ENCODE peak calls at places on chromosomes 1 and 21, in seven cellular contexts. One of them, this sample, is unnamed.

GRCh38 chr1:241706967-241707366 is 54.9 kb downstream of the WDR64 start:
- DNase-seq in CD8-positive, alpha-beta T cell: peak; percentile 58
- DNase-seq in neural progenitor cell: no peak
- DNase-seq in HFF-Myc: no peak
- DNase-seq in fibroblast of villous mesenchyme: no peak
- DNase-seq in tibial artery: no peak
- DNase-seq in lower lobe of right lung: no peak
- DNase-seq in this sample: peak; percentile 65

GRCh38 chr1:218324226-218324580 is 20.9 kb upstream of the TGFB2 start:
- DNase-seq in CD8-positive, alpha-beta T cell: no peak
- DNase-seq in neural progenitor cell: no peak
- DNase-seq in HFF-Myc: no peak
- DNase-seq in fibroblast of villous mesenchyme: no peak
- DNase-seq in tibial artery: no peak
- DNase-seq in lower lobe of right lung: no peak
- DNase-seq in this sample: no peak

GRCh38 chr1:6801998-6802397 is 16.7 kb downstream of the CAMTA1 start:
- DNase-seq in CD8-positive, alpha-beta T cell: no peak
- DNase-seq in neural progenitor cell: no peak
- DNase-seq in HFF-Myc: no peak
- DNase-seq in fibroblast of villous mesenchyme: peak; percentile 60
- DNase-seq in tibial artery: no peak
- DNase-seq in lower lobe of right lung: no peak
- DNase-seq in this sample: no peak

GRCh38 chr1:186985889-186986491 is 157.2 kb downstream of the PLA2G4A start:
- DNase-seq in CD8-positive, alpha-beta T cell: no peak
- DNase-seq in neural progenitor cell: peak; percentile 64
- DNase-seq in HFF-Myc: peak; percentile 49
- DNase-seq in fibroblast of villous mesenchyme: peak; percentile 67
- DNase-seq in tibial artery: no peak
- DNase-seq in lower lobe of right lung: no peak
- DNase-seq in this sample: no peak

GRCh38 chr1:118985611-118986290 is 2.4 kb downstream of the TBX15 start:
- DNase-seq in CD8-positive, alpha-beta T cell: no peak
- DNase-seq in neural progenitor cell: no peak
- DNase-seq in HFF-Myc: no peak
- DNase-seq in fibroblast of villous mesenchyme: no peak
- DNase-seq in tibial artery: peak; percentile 59
- DNase-seq in lower lobe of right lung: no peak
- DNase-seq in this sample: no peak

GRCh38 chr1:202967684-202968281 is 726 bp upstream of the CYB5R1 start:
- DNase-seq in CD8-positive, alpha-beta T cell: no peak
- DNase-seq in neural progenitor cell: peak; percentile 39
- DNase-seq in HFF-Myc: no peak
- DNase-seq in fibroblast of villous mesenchyme: no peak
- DNase-seq in tibial artery: no peak
- DNase-seq in lower lobe of right lung: no peak
- DNase-seq in this sample: peak; percentile 5

GRCh38 chr1:48776400-48777218 is at the start of gene BEND5:
- DNase-seq in CD8-positive, alpha-beta T cell: peak; percentile 72
- DNase-seq in neural progenitor cell: peak; percentile 91
- DNase-seq in HFF-Myc: no peak
- DNase-seq in fibroblast of villous mesenchyme: no peak
- DNase-seq in tibial artery: peak; percentile 31
- DNase-seq in lower lobe of right lung: peak; percentile 61
- DNase-seq in this sample: no peak

GRCh38 chr1:44326821-44327465 is 28.1 kb downstream of the ERI3 start:
- DNase-seq in CD8-positive, alpha-beta T cell: no peak
- DNase-seq in neural progenitor cell: no peak
- DNase-seq in HFF-Myc: no peak
- DNase-seq in fibroblast of villous mesenchyme: no peak
- DNase-seq in tibial artery: no peak
- DNase-seq in lower lobe of right lung: no peak
- DNase-seq in this sample: no peak

GRCh38 chr1:78427506-78427905 is 63.3 kb upstream of the PTGFR start:
- DNase-seq in CD8-positive, alpha-beta T cell: no peak
- DNase-seq in neural progenitor cell: no peak
- DNase-seq in HFF-Myc: no peak
- DNase-seq in fibroblast of villous mesenchyme: no peak
- DNase-seq in tibial artery: no peak
- DNase-seq in lower lobe of right lung: no peak
- DNase-seq in this sample: no peak

GRCh38 chr1:186476306-186477040 is 15.6 kb upstream of the PDC start:
- DNase-seq in CD8-positive, alpha-beta T cell: no peak
- DNase-seq in neural progenitor cell: no peak
- DNase-seq in HFF-Myc: no peak
- DNase-seq in fibroblast of villous mesenchyme: peak; percentile 22
- DNase-seq in tibial artery: no peak
- DNase-seq in lower lobe of right lung: no peak
- DNase-seq in this sample: no peak

GRCh38 chr1:26413031-26413430 is 2.4 kb downstream of the LIN28A start:
- DNase-seq in CD8-positive, alpha-beta T cell: no peak
- DNase-seq in neural progenitor cell: peak; percentile 50
- DNase-seq in HFF-Myc: no peak
- DNase-seq in fibroblast of villous mesenchyme: no peak
- DNase-seq in tibial artery: no peak
- DNase-seq in lower lobe of right lung: no peak
- DNase-seq in this sample: no peak

GRCh38 chr1:26412180-26412840 is 1.7 kb downstream of the LIN28A start:
- DNase-seq in CD8-positive, alpha-beta T cell: no peak
- DNase-seq in neural progenitor cell: peak; percentile 94
- DNase-seq in HFF-Myc: no peak
- DNase-seq in fibroblast of villous mesenchyme: no peak
- DNase-seq in tibial artery: no peak
- DNase-seq in lower lobe of right lung: no peak
- DNase-seq in this sample: no peak

GRCh38 chr1:26418865-26419349 is 8.3 kb downstream of the LIN28A start:
- DNase-seq in CD8-positive, alpha-beta T cell: no peak
- DNase-seq in neural progenitor cell: peak; percentile 97
- DNase-seq in HFF-Myc: no peak
- DNase-seq in fibroblast of villous mesenchyme: no peak
- DNase-seq in tibial artery: no peak
- DNase-seq in lower lobe of right lung: no peak
- DNase-seq in this sample: no peak

GRCh38 chr1:26419494-26419893 is 8.9 kb downstream of the LIN28A start:
- DNase-seq in CD8-positive, alpha-beta T cell: no peak
- DNase-seq in neural progenitor cell: no peak
- DNase-seq in HFF-Myc: no peak
- DNase-seq in fibroblast of villous mesenchyme: no peak
- DNase-seq in tibial artery: no peak
- DNase-seq in lower lobe of right lung: no peak
- DNase-seq in this sample: no peak

DNA sequence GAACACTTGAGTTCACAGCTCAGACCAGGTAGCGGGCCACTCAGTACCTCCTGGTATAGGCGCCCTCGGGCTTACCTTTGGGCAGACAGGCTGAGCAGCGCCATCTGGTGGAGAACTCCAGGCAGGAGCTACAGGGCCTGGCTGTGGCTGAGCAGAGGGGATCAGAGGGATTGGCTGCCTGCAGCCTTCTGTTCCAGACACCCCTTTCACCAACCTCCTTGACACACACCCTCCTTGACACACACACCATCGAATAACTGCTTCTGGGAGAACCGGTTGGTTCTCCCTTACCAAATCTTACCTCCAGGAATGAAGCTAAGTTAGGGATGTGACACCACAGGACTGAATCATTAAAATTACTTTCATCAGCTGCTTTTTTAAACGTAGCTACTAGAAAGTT is 6.5 kb downstream of the LIN28A start:
- DNase-seq in CD8-positive, alpha-beta T cell: peak; percentile 88
- DNase-seq in neural progenitor cell: peak; percentile 94
- DNase-seq in HFF-Myc: peak; percentile 25
- DNase-seq in fibroblast of villous mesenchyme: peak; percentile 71
- DNase-seq in tibial artery: peak; percentile 45
- DNase-seq in lower lobe of right lung: peak; percentile 85
- DNase-seq in this sample: no peak
- TF ChIP-seq CTCF in CD8-positive, alpha-beta T cell: peak; percentile 79
- TF ChIP-seq CTCF in neural progenitor cell: peak; percentile 89
- TF ChIP-seq CTCF in HFF-Myc: peak; percentile 91
- TF ChIP-seq CTCF in fibroblast of villous mesenchyme: peak; percentile 91
- TF ChIP-seq CTCF in tibial artery: peak; percentile 36
- TF ChIP-seq CTCF in lower lobe of right lung: peak; percentile 88
- TF ChIP-seq CTCF in this sample: peak; percentile 96

DNA sequence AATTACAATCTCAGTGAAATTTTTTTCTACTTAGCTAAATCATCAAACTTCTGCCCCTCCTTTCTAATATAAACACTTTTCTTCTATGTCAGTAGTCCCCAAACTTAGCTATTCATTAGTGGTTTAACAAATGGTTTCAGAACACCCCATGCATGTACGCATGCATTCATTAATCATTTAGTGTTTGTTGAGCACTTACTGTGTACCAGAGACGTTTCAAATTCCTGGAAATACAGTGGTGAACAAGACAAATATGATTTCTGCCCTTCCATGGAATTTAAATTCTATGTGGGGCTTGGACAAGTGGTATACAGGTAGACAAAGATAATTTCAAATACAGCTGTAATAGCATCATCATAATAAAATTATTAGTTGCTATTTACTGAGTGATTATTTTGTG is 1.5 kb downstream of the ZBTB40 start:
- DNase-seq in CD8-positive, alpha-beta T cell: no peak
- DNase-seq in neural progenitor cell: no peak
- DNase-seq in HFF-Myc: no peak
- DNase-seq in fibroblast of villous mesenchyme: no peak
- DNase-seq in tibial artery: no peak
- DNase-seq in lower lobe of right lung: no peak
- DNase-seq in this sample: no peak
- H3K4me3 ChIP-seq in CD8-positive, alpha-beta T cell: peak overlapping the region; percentile 71
- H3K4me3 ChIP-seq in neural progenitor cell: peak overlapping the region; percentile 89
- H3K4me3 ChIP-seq in HFF-Myc: peak overlapping the region; percentile 81
- H3K4me3 ChIP-seq in fibroblast of villous mesenchyme: no peak overlapping the region
- H3K4me3 ChIP-seq in tibial artery: peak overlapping the region; percentile 83
- H3K4me3 ChIP-seq in lower lobe of right lung: peak overlapping the region; percentile 81
- H3K4me3 ChIP-seq in this sample: no peak overlapping the region

DNA sequence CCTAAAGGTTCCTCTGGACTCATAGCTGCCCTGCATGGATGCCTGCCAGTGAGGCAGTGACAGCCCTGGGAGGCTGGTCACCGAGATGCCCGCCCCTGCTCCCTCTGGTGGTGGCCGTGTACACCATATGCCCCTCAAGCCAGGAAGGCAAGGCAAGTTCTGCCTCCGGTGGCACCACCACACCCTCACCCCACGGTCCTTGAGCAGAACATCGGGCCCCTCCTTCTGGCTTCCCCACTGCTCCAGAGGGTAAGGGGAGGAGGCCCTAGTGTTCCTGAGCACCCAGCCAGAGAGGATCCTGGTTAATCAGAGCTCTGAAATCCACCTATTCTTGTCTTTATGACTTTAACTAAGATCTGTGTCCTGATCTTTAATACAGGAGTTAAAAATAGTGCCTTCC is 1.6 kb upstream of the S100A14 start:
- DNase-seq in CD8-positive, alpha-beta T cell: peak; percentile 73
- DNase-seq in neural progenitor cell: peak; percentile 69
- DNase-seq in HFF-Myc: no peak
- DNase-seq in fibroblast of villous mesenchyme: peak; percentile 51
- DNase-seq in tibial artery: no peak
- DNase-seq in lower lobe of right lung: no peak
- DNase-seq in this sample: no peak
- TF ChIP-seq CTCF in CD8-positive, alpha-beta T cell: peak; percentile 46
- TF ChIP-seq CTCF in neural progenitor cell: peak; percentile 60
- TF ChIP-seq CTCF in HFF-Myc: peak; percentile 67
- TF ChIP-seq CTCF in fibroblast of villous mesenchyme: peak; percentile 75
- TF ChIP-seq CTCF in tibial artery: no peak
- TF ChIP-seq CTCF in lower lobe of right lung: no peak
- TF ChIP-seq CTCF in this sample: peak; percentile 90

DNA sequence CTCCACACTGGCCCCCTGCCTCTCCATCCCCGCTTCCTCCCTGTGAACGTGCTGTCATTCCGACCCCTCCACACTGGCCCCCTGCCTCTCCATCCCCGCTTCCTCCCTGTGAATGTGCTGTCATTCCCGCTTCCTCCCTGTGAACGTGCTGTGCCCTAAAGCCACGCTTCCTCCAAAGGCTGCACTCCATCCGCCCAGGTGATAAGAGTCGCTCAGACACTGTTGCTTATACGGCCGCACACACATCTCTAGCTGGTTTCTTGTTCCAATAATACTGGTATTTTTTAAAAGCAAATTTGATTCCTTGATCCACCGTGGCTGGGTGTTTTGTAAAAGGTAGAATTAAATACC is 39.3 kb upstream of the TSPEAR start:
- DNase-seq in CD8-positive, alpha-beta T cell: no peak
- DNase-seq in neural progenitor cell: no peak
- DNase-seq in HFF-Myc: no peak
- DNase-seq in fibroblast of villous mesenchyme: no peak
- DNase-seq in tibial artery: no peak
- DNase-seq in lower lobe of right lung: no peak
- DNase-seq in this sample: no peak
- H3K4me3 ChIP-seq in CD8-positive, alpha-beta T cell: no peak overlapping the region
- H3K4me3 ChIP-seq in neural progenitor cell: no peak overlapping the region
- H3K4me3 ChIP-seq in HFF-Myc: no peak overlapping the region
- H3K4me3 ChIP-seq in fibroblast of villous mesenchyme: no peak overlapping the region
- H3K4me3 ChIP-seq in tibial artery: no peak overlapping the region
- H3K4me3 ChIP-seq in lower lobe of right lung: no peak overlapping the region
- H3K4me3 ChIP-seq in this sample: no peak overlapping the region

This sample was measured in kidney epithelial cell.